ENCODE peak calls at places on chromosomes 7 and 10, in ten cellular contexts. A is AG09309; H is stimulated activated CD8-positive, alpha-beta memory T cell treated with anti-CD3 and anti-CD28 coated beads, Interleukin-7, amount 100 ng/mL, for 1 hour; S is spleen; L is MCF 10A; R is NCI-H345; J is fibroblast of mammary gland; M is GM12891; P is ecto neural progenitor cell; N is activated CD8-positive, alpha-beta memory T cell treated with anti-CD3 and anti-CD28 coated beads for 1 hour. V is an unnamed sample.

GRCh38 chr10:52566471-52567246 is 205.9 kb downstream of the MBL2 start:
- DNase-seq in A (peak; percentile 38), H (no peak), S (no peak), L (peak; percentile 77), R (no peak), J (peak; percentile 68), M (no peak), P (no peak), N (no peak), V (no peak)

GRCh38 chr7:5702876-5703571 is 78.4 kb downstream of the RNF216 start:
- DNase-seq in A (no peak), H (no peak), S (no peak), L (peak; percentile 45), R (no peak), J (peak; percentile 22), M (no peak), P (no peak), N (no peak), V (no peak)

GRCh38 chr10:98047009-98047741 is 16.8 kb upstream of the CRTAC1 start:
- DNase-seq in A (no peak), H (no peak), S (no peak), L (no peak), R (no peak), J (no peak), M (no peak), P (no peak), N (no peak), V (no peak)

GRCh38 chr7:74212661-74213060 is 2.9 kb downstream of the LAT2 start:
- DNase-seq in A (no peak), H (no peak), S (no peak), L (no peak), R (no peak), J (no peak), M (no peak), P (no peak), N (no peak), V (no peak)

GRCh38 chr7:150370612-150371071 is 2.0 kb downstream of the REPIN1 start:
- DNase-seq in A (no peak), H (no peak), S (no peak), L (no peak), R (no peak), J (no peak), M (no peak), P (no peak), N (no peak), V (no peak)

GRCh38 chr7:73811760-73812168 is 19.0 kb upstream of the CLDN4 start:
- DNase-seq in A (peak; percentile 14), H (peak; percentile 34), S (peak; percentile 86), L (peak; percentile 84), R (peak; percentile 66), J (peak; percentile 58), M (peak; percentile 58), P (peak; percentile 80), N (no peak), V (no peak)

GRCh38 chr10:124557648-124558338 is 96.2 kb downstream of the LHPP start:
- DNase-seq in A (no peak), H (no peak), S (peak; percentile 57), L (no peak), R (no peak), J (peak; percentile 57), M (no peak), P (no peak), N (no peak), V (no peak)

GRCh38 chr10:86310291-86310690 is 56.3 kb downstream of the GRID1 start:
- DNase-seq in A (no peak), H (no peak), S (peak; percentile 41), L (no peak), R (no peak), J (no peak), M (no peak), P (no peak), N (no peak), V (no peak)

GRCh38 chr7:107951172-107951787 is 51.7 kb downstream of the LAMB1 start:
- DNase-seq in A (no peak), H (no peak), S (no peak), L (peak; percentile 48), R (no peak), J (no peak), M (no peak), P (no peak), N (no peak), V (no peak)

GRCh38 chr10:99913831-99914235 is 95.9 kb downstream of the DNMBP start:
- DNase-seq in A (no peak), H (no peak), S (no peak), L (no peak), R (no peak), J (no peak), M (no peak), P (peak; percentile 91), N (no peak), V (peak; percentile 54)

GRCh38 chr7:43553999-43554398 is 28.9 kb upstream of the STK17A start:
- DNase-seq in A (no peak), H (no peak), S (no peak), L (peak; percentile 84), R (no peak), J (peak; percentile 35), M (no peak), P (no peak), N (no peak), V (peak; percentile 66)

GRCh38 chr10:63217120-63217605 is 84.0 kb downstream of the NRBF2 start:
- DNase-seq in A (peak; percentile 25), H (no peak), S (no peak), L (peak; percentile 66), R (peak; percentile 23), J (peak; percentile 75), M (no peak), P (no peak), N (no peak), V (no peak)

GRCh38 chr10:102410427-102411073 is 8.0 kb downstream of the PSD start:
- DNase-seq in A (no peak), H (no peak), S (no peak), L (no peak), R (no peak), J (no peak), M (peak; percentile 45), P (no peak), N (no peak), V (no peak)

GRCh38 chr10:130814610-130815009 is 496.9 kb downstream of the TCERG1L start:
- DNase-seq in A (no peak), H (no peak), S (no peak), L (no peak), R (no peak), J (no peak), M (no peak), P (no peak), N (no peak), V (no peak)

GRCh38 chr10:80596391-80597257 is 58.9 kb downstream of the SH2D4B start:
- DNase-seq in A (no peak), H (no peak), S (no peak), L (peak; percentile 52), R (no peak), J (peak; percentile 44), M (peak; percentile 30), P (no peak), N (no peak), V (no peak)

GRCh38 chr10:114683593-114683992 is 25.5 kb upstream of the ABLIM1 start:
- DNase-seq in A (no peak), H (no peak), S (no peak), L (no peak), R (no peak), J (no peak), M (no peak), P (no peak), N (no peak), V (no peak)

GRCh38 chr7:47285860-47286491 is 295.9 kb downstream of the TNS3 start:
- DNase-seq in A (peak; percentile 93), H (no peak), S (no peak), L (peak; percentile 9), R (no peak), J (peak; percentile 82), M (no peak), P (no peak), N (no peak), V (no peak)

V was measured in foreskin keratinocyte.